ENCODE peak calls at places on chromosomes 13 and 19, in four cellular contexts. One of them, this sample, is unnamed.

GRCh38 chr13:51229141-51229540 is 6.9 kb downstream of the FAM124A start:
- DNase-seq in heart right ventricle: no peak
- DNase-seq in cardiac muscle cell: no peak
- DNase-seq in AG09319: no peak
- DNase-seq in this sample: no peak

GRCh38 chr13:97855570-97855970 is 97.9 kb upstream of the IPO5 start:
- DNase-seq in heart right ventricle: peak
- DNase-seq in cardiac muscle cell: peak
- DNase-seq in AG09319: peak
- DNase-seq in this sample: peak

GRCh38 chr19:32201661-32202060 is 143.7 kb upstream of the ZNF507 start:
- DNase-seq in heart right ventricle: no peak
- DNase-seq in cardiac muscle cell: no peak
- DNase-seq in AG09319: no peak
- DNase-seq in this sample: no peak

GRCh38 chr19:48381178-48381950 is 10.0 kb downstream of the KDELR1 start:
- DNase-seq in heart right ventricle: no peak
- DNase-seq in cardiac muscle cell: no peak
- DNase-seq in AG09319: no peak
- DNase-seq in this sample: no peak

GRCh38 chr19:15091918-15092753 is 10.1 kb downstream of the OR1I1 start:
- DNase-seq in heart right ventricle: peak
- DNase-seq in cardiac muscle cell: peak
- DNase-seq in AG09319: peak
- DNase-seq in this sample: peak

GRCh38 chr19:4368128-4368820 is 24.9 kb downstream of the MPND start:
- DNase-seq in heart right ventricle: no peak
- DNase-seq in cardiac muscle cell: no peak
- DNase-seq in AG09319: no peak
- DNase-seq in this sample: no peak

GRCh38 chr19:33720155-33720493 is 76.5 kb upstream of the KCTD15 start:
- DNase-seq in heart right ventricle: no peak
- DNase-seq in cardiac muscle cell: no peak
- DNase-seq in AG09319: no peak
- DNase-seq in this sample: no peak

GRCh38 chr13:102405499-102406079 is 3.7 kb upstream of the FGF14 start:
- DNase-seq in heart right ventricle: no peak
- DNase-seq in cardiac muscle cell: peak
- DNase-seq in AG09319: no peak
- DNase-seq in this sample: peak

GRCh38 chr19:5801796-5802616 is 2.9 kb upstream of the NRTN start:
- DNase-seq in heart right ventricle: no peak
- DNase-seq in cardiac muscle cell: peak
- DNase-seq in AG09319: no peak
- DNase-seq in this sample: no peak

GRCh38 chr13:30126903-30127428 is 180.4 kb downstream of the KATNAL1 start:
- DNase-seq in heart right ventricle: no peak
- DNase-seq in cardiac muscle cell: no peak
- DNase-seq in AG09319: no peak
- DNase-seq in this sample: no peak

GRCh38 chr13:74306496-74306895 is 172.3 kb upstream of the KLF12 start:
- DNase-seq in heart right ventricle: no peak
- DNase-seq in cardiac muscle cell: no peak
- DNase-seq in AG09319: peak
- DNase-seq in this sample: no peak

GRCh38 chr19:52991484-52991883 is 22.2 kb upstream of the ERVV-1 start:
- DNase-seq in heart right ventricle: no peak
- DNase-seq in cardiac muscle cell: no peak
- DNase-seq in AG09319: peak
- DNase-seq in this sample: no peak

GRCh38 chr19:39372941-39373340 is 18.0 kb downstream of the PAF1 start:
- DNase-seq in heart right ventricle: no peak
- DNase-seq in cardiac muscle cell: no peak
- DNase-seq in AG09319: no peak
- DNase-seq in this sample: no peak

GRCh38 chr13:111388851-111389500 is 68.5 kb downstream of the TEX29 start:
- DNase-seq in heart right ventricle: no peak
- DNase-seq in cardiac muscle cell: no peak
- DNase-seq in AG09319: no peak
- DNase-seq in this sample: no peak

GRCh38 chr19:4981681-4981958 is 12.7 kb downstream of the KDM4B start:
- DNase-seq in heart right ventricle: no peak
- DNase-seq in cardiac muscle cell: no peak
- DNase-seq in AG09319: no peak
- DNase-seq in this sample: no peak

GRCh38 chr13:37608750-37609339 is 10.3 kb upstream of the POSTN start:
- DNase-seq in heart right ventricle: no peak
- DNase-seq in cardiac muscle cell: no peak
- DNase-seq in AG09319: no peak
- DNase-seq in this sample: no peak

GRCh38 chr13:29362849-29363604 is 232.5 kb downstream of the SLC7A1 start:
- DNase-seq in heart right ventricle: peak
- DNase-seq in cardiac muscle cell: peak
- DNase-seq in AG09319: peak
- DNase-seq in this sample: peak

DNA sequence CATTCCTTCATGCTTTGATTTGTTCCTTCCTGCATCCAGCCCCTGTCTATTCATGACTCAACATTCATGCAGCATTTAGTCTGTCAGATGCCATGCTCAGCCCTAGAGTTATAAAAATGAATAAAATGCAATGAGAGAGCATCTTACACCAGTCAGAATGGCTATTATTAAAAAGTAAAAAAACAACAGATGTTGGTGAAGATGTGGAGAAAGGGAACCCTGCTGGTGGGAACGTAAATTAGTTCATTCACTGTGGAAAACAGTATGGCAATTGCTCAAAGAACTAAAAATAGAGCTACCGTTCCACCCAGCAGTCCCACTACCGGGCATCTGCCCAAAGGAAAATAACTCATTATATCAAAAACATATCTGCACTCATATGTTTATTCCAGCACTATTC is 70.0 kb upstream of the GTF3A start:
- DNase-seq in heart right ventricle: no peak
- DNase-seq in cardiac muscle cell: no peak
- DNase-seq in AG09319: peak
- DNase-seq in this sample: no peak
- TF ChIP-seq CTCF in heart right ventricle: no peak
- TF ChIP-seq CTCF in cardiac muscle cell: no peak
- TF ChIP-seq CTCF in AG09319: peak
- TF ChIP-seq CTCF in this sample: no peak

GRCh38 chr13:38690231-38690630 is 3.4 kb downstream of the FREM2 start:
- DNase-seq in heart right ventricle: no peak
- DNase-seq in cardiac muscle cell: no peak
- DNase-seq in AG09319: no peak
- DNase-seq in this sample: no peak

GRCh38 chr13:38687246-38688229 is 661 bp downstream of the FREM2 start:
- DNase-seq in heart right ventricle: no peak
- DNase-seq in cardiac muscle cell: peak
- DNase-seq in AG09319: no peak
- DNase-seq in this sample: peak

GRCh38 chr13:38685974-38686571 is 804 bp upstream of the FREM2 start:
- DNase-seq in heart right ventricle: no peak
- DNase-seq in cardiac muscle cell: peak
- DNase-seq in AG09319: no peak
- DNase-seq in this sample: peak

GRCh38 chr13:38686635-38687245 is at the start of gene FREM2:
- DNase-seq in heart right ventricle: no peak
- DNase-seq in cardiac muscle cell: peak
- DNase-seq in AG09319: no peak
- DNase-seq in this sample: peak

GRCh38 chr13:38688674-38689073 is 1.8 kb downstream of the FREM2 start:
- DNase-seq in heart right ventricle: no peak
- DNase-seq in cardiac muscle cell: no peak
- DNase-seq in AG09319: no peak
- DNase-seq in this sample: no peak
- TF ChIP-seq CTCF in heart right ventricle: no peak
- TF ChIP-seq CTCF in cardiac muscle cell: no peak
- TF ChIP-seq CTCF in AG09319: no peak
- TF ChIP-seq CTCF in this sample: no peak

GRCh38 chr13:94345374-94346195 is 133.9 kb downstream of the DCT start:
- DNase-seq in heart right ventricle: no peak
- DNase-seq in cardiac muscle cell: peak
- DNase-seq in AG09319: no peak
- DNase-seq in this sample: no peak
- TF ChIP-seq CTCF in heart right ventricle: peak
- TF ChIP-seq CTCF in cardiac muscle cell: no peak
- TF ChIP-seq CTCF in AG09319: no peak
- TF ChIP-seq CTCF in this sample: no peak

DNA sequence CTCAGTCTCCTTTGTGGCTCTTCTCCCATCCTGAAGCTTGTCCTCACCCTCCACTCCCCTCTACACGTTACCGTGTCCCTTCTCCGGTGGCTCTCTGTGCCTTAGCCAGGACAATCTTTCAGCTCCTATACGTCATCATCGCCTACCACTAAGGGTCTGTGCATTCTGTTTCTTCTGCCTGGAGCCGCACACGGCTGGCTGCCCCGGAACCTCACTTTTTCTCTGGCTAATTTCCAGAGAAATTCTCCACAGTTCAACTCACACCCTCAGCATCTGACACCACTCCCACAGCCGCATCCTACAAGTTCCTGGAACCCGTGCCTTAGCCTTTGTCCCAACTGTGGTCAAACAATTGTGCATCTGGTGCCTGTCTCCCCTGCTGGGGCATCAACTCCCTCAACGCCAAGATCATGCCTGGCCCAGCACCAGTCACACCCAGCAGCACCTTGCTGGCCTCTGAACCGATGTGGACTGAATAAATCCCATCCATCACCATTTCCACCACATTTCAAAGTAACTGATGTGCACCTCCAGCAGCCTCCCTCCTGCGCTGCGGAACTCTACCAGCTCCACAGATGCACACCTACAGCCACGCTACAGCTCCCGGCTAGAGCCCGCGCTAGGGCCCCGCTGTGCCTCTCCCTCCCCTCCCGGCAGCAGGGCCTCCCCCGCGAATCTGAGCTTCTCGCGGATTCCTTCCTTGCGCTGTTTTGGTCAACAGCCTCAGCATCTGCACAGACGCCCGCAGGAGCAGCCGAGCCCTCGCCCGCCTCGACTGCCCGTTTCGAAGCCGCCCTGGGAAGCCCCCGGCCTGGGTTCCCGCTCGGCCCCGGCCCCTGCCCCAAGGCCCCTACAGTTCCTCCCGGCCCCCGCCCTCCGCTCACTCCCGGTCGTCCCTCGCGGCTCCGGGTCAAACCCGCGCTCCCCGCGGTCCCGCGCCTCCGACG is 689 bp downstream of the DCUN1D2 start:
- DNase-seq in heart right ventricle: peak
- DNase-seq in cardiac muscle cell: peak
- DNase-seq in AG09319: no peak
- DNase-seq in this sample: peak
- TF ChIP-seq CTCF in heart right ventricle: no peak
- TF ChIP-seq CTCF in cardiac muscle cell: no peak
- TF ChIP-seq CTCF in AG09319: no peak
- TF ChIP-seq CTCF in this sample: no peak

This sample was measured in endothelial cell.